ENCODE peak calls at places on chromosomes 12 and 14, in ten cellular contexts. F, Q, V, R, J, T, D, I, A and E are unnamed samples.

GRCh38 chr14:98548071-98548686 is 723.8 kb downstream of the BCL11B start:
- DNase-seq in F (no peak), Q (no peak), V (no peak), R (no peak), J (no peak), T (no peak), D (no peak), I (no peak), A (no peak), E (no peak)

GRCh38 chr12:75666980-75667359 is 155.6 kb upstream of the KRR1 start:
- DNase-seq in F (no peak), Q (no peak), V (no peak), R (no peak), J (no peak), T (no peak), D (peak; percentile 75), I (no peak), A (no peak), E (no peak)

GRCh38 chr14:101709533-101709881 is 52.0 kb upstream of the PPP2R5C start:
- DNase-seq in F (no peak), Q (no peak), V (no peak), R (no peak), J (peak; percentile 13), T (peak; percentile 85), D (no peak), I (no peak), A (peak; percentile 55), E (no peak)

GRCh38 chr12:42135264-42135814 is 9.3 kb downstream of the GXYLT1 start:
- DNase-seq in F (no peak), Q (no peak), V (no peak), R (no peak), J (no peak), T (no peak), D (no peak), I (no peak), A (no peak), E (no peak)

GRCh38 chr14:75222208-75222701 is 45.8 kb upstream of the TMED10 start:
- DNase-seq in F (no peak), Q (no peak), V (no peak), R (peak; percentile 73), J (no peak), T (no peak), D (no peak), I (no peak), A (no peak), E (no peak)

GRCh38 chr12:69196302-69197288 is 42.8 kb upstream of the CPSF6 start:
- DNase-seq in F (no peak), Q (no peak), V (peak; percentile 42), R (no peak), J (no peak), T (no peak), D (peak; percentile 10), I (no peak), A (no peak), E (peak; percentile 11)

GRCh38 chr12:100388382-100388781 is 31.5 kb downstream of the SLC17A8 start:
- DNase-seq in F (no peak), Q (no peak), V (no peak), R (no peak), J (no peak), T (no peak), D (peak; percentile 20), I (no peak), A (no peak), E (no peak)

GRCh38 chr12:106179086-106179485 is 40.3 kb upstream of the NUAK1 start:
- DNase-seq in F (peak; percentile 46), Q (no peak), V (no peak), R (peak; percentile 86), J (no peak), T (no peak), D (peak; percentile 38), I (no peak), A (no peak), E (no peak)

GRCh38 chr12:11685716-11686115 is 36.2 kb downstream of the ETV6 start:
- DNase-seq in F (no peak), Q (no peak), V (no peak), R (no peak), J (no peak), T (no peak), D (no peak), I (no peak), A (no peak), E (no peak)

GRCh38 chr14:52950898-52951729 is at the start of gene FERMT2:
- DNase-seq in F (peak; percentile 94), Q (peak; percentile 91), V (peak; percentile 86), R (peak; percentile 96), J (peak; percentile 86), T (peak; percentile 94), D (peak; percentile 79), I (peak; percentile 59), A (peak; percentile 89), E (peak; percentile 76)

GRCh38 chr12:45051490-45052105 is 699 bp upstream of the DBX2 start:
- DNase-seq in F (no peak), Q (peak; percentile 50), V (no peak), R (no peak), J (no peak), T (no peak), D (no peak), I (no peak), A (no peak), E (no peak)

GRCh38 chr12:47609806-47610205 is 96.0 kb downstream of the RPAP3 start:
- DNase-seq in F (no peak), Q (no peak), V (no peak), R (no peak), J (no peak), T (no peak), D (no peak), I (no peak), A (no peak), E (no peak)

GRCh38 chr12:30753233-30753632 is 1.5 kb downstream of the CAPRIN2 start:
- DNase-seq in F (no peak), Q (no peak), V (peak; percentile 60), R (no peak), J (no peak), T (no peak), D (peak; percentile 56), I (peak; percentile 34), A (no peak), E (no peak)

GRCh38 chr12:50111693-50112455 is at the start of gene COX14:
- DNase-seq in F (peak; percentile 99), Q (peak; percentile 100), V (peak; percentile 100), R (peak; percentile 100), J (peak; percentile 99), T (peak; percentile 99), D (peak; percentile 99), I (peak; percentile 93), A (peak; percentile 99), E (peak; percentile 99)

GRCh38 chr12:121144416-121144914 is 11.8 kb downstream of the P2RX7 start:
- DNase-seq in F (no peak), Q (no peak), V (peak; percentile 29), R (no peak), J (no peak), T (no peak), D (no peak), I (no peak), A (no peak), E (no peak)

GRCh38 chr14:65864993-65865392 is 452.5 kb downstream of the FUT8 start:
- DNase-seq in F (no peak), Q (no peak), V (no peak), R (no peak), J (no peak), T (no peak), D (no peak), I (no peak), A (no peak), E (no peak)

GRCh38 chr12:112117685-112118084 is 7.7 kb upstream of the TRAFD1 start:
- DNase-seq in F (no peak), Q (no peak), V (peak; percentile 60), R (no peak), J (no peak), T (no peak), D (no peak), I (no peak), A (no peak), E (no peak)

GRCh38 chr12:114444422-114445279 is 38.7 kb upstream of the TBX5 start:
- DNase-seq in F (no peak), Q (peak; percentile 49), V (no peak), R (no peak), J (no peak), T (no peak), D (no peak), I (no peak), A (no peak), E (no peak)

GRCh38 chr12:114447799-114448617 is 42.1 kb upstream of the TBX5 start:
- DNase-seq in F (no peak), Q (no peak), V (no peak), R (no peak), J (no peak), T (no peak), D (no peak), I (no peak), A (no peak), E (no peak)

GRCh38 chr12:114443607-114444421 is 37.9 kb upstream of the TBX5 start:
- DNase-seq in F (no peak), Q (peak; percentile 64), V (no peak), R (no peak), J (no peak), T (no peak), D (no peak), I (no peak), A (no peak), E (no peak)

GRCh38 chr12:114447274-114447716 is 41.4 kb upstream of the TBX5 start:
- DNase-seq in F (no peak), Q (peak; percentile 65), V (no peak), R (no peak), J (no peak), T (no peak), D (no peak), I (no peak), A (no peak), E (no peak)

GRCh38 chr12:114445401-114446323 is 39.7 kb upstream of the TBX5 start:
- DNase-seq in F (no peak), Q (peak; percentile 48), V (no peak), R (no peak), J (no peak), T (no peak), D (no peak), I (no peak), A (no peak), E (no peak)
- H3K4me1 ChIP-seq in F (no peaks in the 10 kb centered on the region), Q (peaks cover 18% of the 10 kb centered on the region), V (no peaks in the 10 kb centered on the region), R (no peaks in the 10 kb centered on the region), J (peaks cover 43% of the 10 kb centered on the region), T (peaks cover 22% of the 10 kb centered on the region), D (no peaks in the 10 kb centered on the region), I (peaks cover 16% of the 10 kb centered on the region), A (peaks cover 7% of the 10 kb centered on the region), E (no peaks in the 10 kb centered on the region)

GRCh38 chr12:120101617-120102016 is 14.9 kb downstream of the RAB35 start:
- DNase-seq in F (no peak), Q (no peak), V (no peak), R (no peak), J (peak; percentile 54), T (no peak), D (no peak), I (no peak), A (peak; percentile 68), E (no peak)
- TF ChIP-seq EP300 in F (no peak), Q (no peak), V (no peak), R (no peak), J (no peak), T (no peak), D (no peak), I (no peak), A (no peak), E (no peak)

GRCh38 chr14:68244272-68244975 is 424.8 kb downstream of the RAD51B start:
- DNase-seq in F (no peak), Q (no peak), V (no peak), R (no peak), J (no peak), T (no peak), D (no peak), I (no peak), A (no peak), E (no peak)
- H3K4me1 ChIP-seq in F (peaks cover 29% of the 10 kb centered on the region), Q (peaks cover 2% of the 10 kb centered on the region), V (peaks cover 48% of the 10 kb centered on the region), R (peaks cover 90% of the 10 kb centered on the region), J (peaks cover 83% of the 10 kb centered on the region), T (peaks cover 85% of the 10 kb centered on the region), D (peaks cover 50% of the 10 kb centered on the region), I (no peaks in the 10 kb centered on the region), A (peaks cover 71% of the 10 kb centered on the region), E (peaks cover 100% of the 10 kb centered on the region)

GRCh38 chr12:110498984-110499706 is 2.8 kb downstream of the VPS29 start:
- DNase-seq in F (no peak), Q (no peak), V (peak; percentile 16), R (no peak), J (no peak), T (no peak), D (peak; percentile 10), I (no peak), A (no peak), E (no peak)
- TF ChIP-seq EP300 in F (no peak), Q (no peak), V (no peak), R (no peak), J (no peak), T (no peak), D (no peak), I (no peak), A (no peak), E (no peak)